ENCODE peak calls at places on chromosomes 11 and 22, in four cellular contexts. E is activated naive CD8-positive, alpha-beta T cell treated with anti-CD3 and anti-CD28 coated beads, Interleukin-2, amount 50 U/mL, for 24 hours; C is HCT116; Z is T-helper 2 cell. Y is an unnamed sample.

GRCh38 chr11:127000991-127001390 is 421 bp upstream of the KIRREL3 start:
- DNase-seq in Z (no peak), C (no peak), E (no peak), Y (no peak)

GRCh38 chr11:20156280-20156875 is 3.9 kb downstream of the DBX1 start:
- DNase-seq in Z (peak; percentile 46), E (no peak), C (no peak), Y (no peak)

GRCh38 chr11:112455791-112456190 is 195.1 kb upstream of the PLET1 start:
- DNase-seq in C (no peak), Z (no peak), E (no peak), Y (peak; percentile 13)

GRCh38 chr11:94271885-94272372 is 32.5 kb upstream of the IZUMO1R start:
- DNase-seq in C (no peak), E (no peak), Z (no peak), Y (no peak)

GRCh38 chr11:67452141-67452952 is at the start of gene GPR152:
- DNase-seq in E (no peak), C (no peak), Z (no peak), Y (no peak)

GRCh38 chr11:82174610-82175009 is 559.1 kb downstream of the FAM181B start:
- DNase-seq in Z (no peak), C (no peak), E (no peak), Y (peak; percentile 0)

GRCh38 chr22:44608606-44609226 is 93.3 kb upstream of the PRR5 start:
- DNase-seq in Z (no peak), C (no peak), E (no peak), Y (no peak)

GRCh38 chr11:63641727-63642126 is 27.5 kb upstream of the PLAAT3 start:
- DNase-seq in E (no peak), C (no peak), Z (no peak), Y (peak; percentile 46)

GRCh38 chr11:30821438-30821965 is 235.3 kb upstream of the MPPED2 start:
- DNase-seq in C (no peak), Z (no peak), E (no peak), Y (no peak)

Y was measured in choroid plexus epithelial cell.